ENCODE peak calls at places on chromosomes 12 and 14, in six cellular contexts. U is tibial nerve, G is AG09309, W is GM23248, T is lower leg skin, J is tibial artery. L is an unnamed sample.

GRCh38 chr12:122336015-122336946 is 70.0 kb upstream of the VPS33A start:
- DNase-seq in U (no peak), G (no peak), W (peak), T (no peak), J (no peak), L (no peak)

GRCh38 chr12:104130760-104131159 is 7.2 kb downstream of the NFYB start:
- DNase-seq in U (no peak), G (no peak), W (no peak), T (no peak), J (no peak), L (no peak)

GRCh38 chr12:123388218-123388947 is 4.5 kb downstream of the KMT5A start:
- DNase-seq in U (peak), G (no peak), W (peak), T (peak), J (peak), L (no peak)

GRCh38 chr12:26614217-26614616 is 218.8 kb downstream of the ITPR2 start:
- DNase-seq in U (no peak), G (no peak), W (peak), T (no peak), J (no peak), L (no peak)

GRCh38 chr12:98894412-98895085 is 249.5 kb downstream of the APAF1 start:
- DNase-seq in U (no peak), G (no peak), W (peak), T (no peak), J (no peak), L (no peak)

GRCh38 chr14:49940805-49941421 is 48.0 kb downstream of the ARF6 start:
- DNase-seq in U (no peak), G (peak), W (peak), T (no peak), J (no peak), L (no peak)

GRCh38 chr14:54348001-54348611 is 48.7 kb upstream of the CDKN3 start:
- DNase-seq in U (no peak), G (no peak), W (peak), T (no peak), J (no peak), L (no peak)

GRCh38 chr12:98424726-98425401 is 90.5 kb upstream of the TMPO start:
- DNase-seq in U (peak), G (peak), W (peak), T (no peak), J (no peak), L (peak)

GRCh38 chr12:56172839-56173238 is 14.7 kb downstream of the MYL6 start:
- DNase-seq in U (no peak), G (no peak), W (no peak), T (no peak), J (no peak), L (no peak)

GRCh38 chr12:108547633-108548172 is 13.3 kb downstream of the SART3 start:
- DNase-seq in U (no peak), G (no peak), W (no peak), T (no peak), J (no peak), L (no peak)

GRCh38 chr14:37466623-37467088 is 128.4 kb downstream of the FOXA1 start:
- DNase-seq in U (no peak), G (no peak), W (no peak), T (no peak), J (no peak), L (no peak)

GRCh38 chr12:45852508-45852907 is 123.0 kb downstream of the ARID2 start:
- DNase-seq in U (no peak), G (no peak), W (no peak), T (no peak), J (no peak), L (no peak)

GRCh38 chr14:89465894-89466293 is 48.9 kb upstream of the FOXN3 start:
- DNase-seq in U (no peak), G (no peak), W (no peak), T (no peak), J (no peak), L (no peak)

GRCh38 chr12:127431177-127431576 is 835.8 kb upstream of the TMEM132C start:
- DNase-seq in U (no peak), G (no peak), W (no peak), T (no peak), J (no peak), L (no peak)

GRCh38 chr14:74038015-74038859 is 19.1 kb downstream of the BBOF1 start:
- DNase-seq in U (no peak), G (no peak), W (peak), T (no peak), J (no peak), L (peak)

GRCh38 chr12:27523305-27523641 is 733 bp upstream of the PPFIBP1 start:
- DNase-seq in U (no peak), G (no peak), W (no peak), T (no peak), J (no peak), L (no peak)

GRCh38 chr12:13197526-13198141 is 1.1 kb downstream of the EMP1 start:
- DNase-seq in U (peak), G (no peak), W (peak), T (peak), J (peak), L (no peak)

GRCh38 chr12:113030875-113031525 is 25.5 kb upstream of the DTX1 start:
- DNase-seq in U (no peak), G (peak), W (peak), T (peak), J (no peak), L (peak)

GRCh38 chr14:77036484-77037337 is 8.2 kb upstream of the IRF2BPL start:
- DNase-seq in U (no peak), G (no peak), W (no peak), T (no peak), J (no peak), L (no peak)

GRCh38 chr14:88831285-88831684 is 6.8 kb downstream of the TTC8 start:
- DNase-seq in U (no peak), G (peak), W (peak), T (no peak), J (peak), L (peak)

GRCh38 chr14:31880935-31881334 is 196.2 kb upstream of the ARHGAP5 start:
- DNase-seq in U (no peak), G (peak), W (peak), T (no peak), J (no peak), L (peak)

GRCh38 chr12:30700216-30700900 is 4.7 kb upstream of the IPO8 start:
- DNase-seq in U (no peak), G (no peak), W (no peak), T (no peak), J (no peak), L (no peak)

GRCh38 chr14:105888784-105889665 is 362.6 kb downstream of the TMEM121 start:
- DNase-seq in U (peak), G (no peak), W (no peak), T (no peak), J (peak), L (no peak)

GRCh38 chr14:88191605-88192004 is 131.5 kb downstream of the KCNK10 start:
- DNase-seq in U (no peak), G (no peak), W (no peak), T (no peak), J (no peak), L (no peak)

GRCh38 chr14:58882577-58883018 is 244.8 kb downstream of the DACT1 start:
- DNase-seq in U (no peak), G (peak), W (peak), T (no peak), J (no peak), L (peak)

GRCh38 chr14:29529418-29529817 is 398.2 kb downstream of the PRKD1 start:
- DNase-seq in U (no peak), G (no peak), W (peak), T (no peak), J (no peak), L (no peak)

GRCh38 chr14:55245657-55246268 is 25.5 kb upstream of the FBXO34 start:
- DNase-seq in U (no peak), G (no peak), W (peak), T (no peak), J (no peak), L (peak)

GRCh38 chr14:92651106-92651792 is 97.2 kb downstream of the LGMN start:
- DNase-seq in U (no peak), G (no peak), W (no peak), T (peak), J (peak), L (no peak)

GRCh38 chr14:38257500-38257899 is 1.6 kb upstream of the CLEC14A start:
- DNase-seq in U (no peak), G (no peak), W (peak), T (no peak), J (no peak), L (no peak)

GRCh38 chr12:12266873-12267634 is at the start of gene LRP6:
- DNase-seq in U (peak), G (peak), W (peak), T (peak), J (peak), L (peak)

GRCh38 chr14:38135096-38135495 is 72.6 kb upstream of the SSTR1 start:
- DNase-seq in U (no peak), G (no peak), W (no peak), T (no peak), J (no peak), L (no peak)

GRCh38 chr12:102462803-102463499 is 17.4 kb downstream of the IGF1 start:
- DNase-seq in U (no peak), G (peak), W (peak), T (no peak), J (no peak), L (no peak)

GRCh38 chr12:9776795-9777194 is 16.1 kb upstream of the CD69 start:
- DNase-seq in U (no peak), G (no peak), W (no peak), T (no peak), J (no peak), L (no peak)

GRCh38 chr12:191541-191940 is 22.4 kb downstream of the SLC6A12 start:
- DNase-seq in U (no peak), G (no peak), W (no peak), T (no peak), J (no peak), L (no peak)

GRCh38 chr14:39726563-39726962 is 294.3 kb upstream of the FBXO33 start:
- DNase-seq in U (no peak), G (no peak), W (no peak), T (no peak), J (no peak), L (no peak)

GRCh38 chr12:84719997-84720396 is 192.6 kb downstream of the SLC6A15 start:
- DNase-seq in U (no peak), G (no peak), W (no peak), T (no peak), J (no peak), L (no peak)

DNA sequence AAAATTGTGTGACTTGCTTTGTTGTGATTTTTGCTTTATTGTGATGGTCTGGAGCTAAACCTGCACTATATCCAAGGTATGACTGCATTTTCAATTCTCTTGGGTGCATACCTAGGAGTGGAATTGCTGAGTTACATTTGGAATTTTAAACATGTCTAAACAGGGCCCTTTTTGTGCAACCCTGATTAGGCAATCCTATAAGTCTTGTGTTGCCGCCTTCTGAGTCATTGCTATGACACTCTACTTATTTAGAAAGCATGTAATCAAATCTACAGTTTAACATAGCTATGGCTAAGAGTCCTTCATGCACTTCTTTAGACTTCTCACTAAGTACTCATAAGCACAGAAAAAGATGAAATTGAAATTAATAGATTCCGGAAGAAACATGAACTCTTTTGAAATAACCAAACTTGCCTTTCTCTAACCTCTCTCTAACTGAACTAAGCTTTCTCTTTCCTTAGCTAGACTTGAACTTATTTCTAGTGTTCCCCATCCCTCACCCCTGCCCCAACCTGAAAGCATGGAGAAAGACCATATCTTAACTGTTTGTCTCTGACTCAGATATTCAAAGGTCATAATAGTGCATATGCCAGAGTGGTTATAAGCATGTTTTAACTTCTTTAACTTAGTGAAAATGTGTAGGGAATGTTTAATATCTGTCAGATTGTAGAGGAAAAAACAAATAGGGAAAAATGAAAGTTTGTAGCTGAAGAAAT is 203.0 kb downstream of the SNAPC1 start:
- DNase-seq in U (no peak), G (peak), W (peak), T (no peak), J (no peak), L (peak)
- H3K4me3 ChIP-seq in U (no peak), G (no peak), W (peak), T (no peak), J (no peak), L (no peak)

DNA sequence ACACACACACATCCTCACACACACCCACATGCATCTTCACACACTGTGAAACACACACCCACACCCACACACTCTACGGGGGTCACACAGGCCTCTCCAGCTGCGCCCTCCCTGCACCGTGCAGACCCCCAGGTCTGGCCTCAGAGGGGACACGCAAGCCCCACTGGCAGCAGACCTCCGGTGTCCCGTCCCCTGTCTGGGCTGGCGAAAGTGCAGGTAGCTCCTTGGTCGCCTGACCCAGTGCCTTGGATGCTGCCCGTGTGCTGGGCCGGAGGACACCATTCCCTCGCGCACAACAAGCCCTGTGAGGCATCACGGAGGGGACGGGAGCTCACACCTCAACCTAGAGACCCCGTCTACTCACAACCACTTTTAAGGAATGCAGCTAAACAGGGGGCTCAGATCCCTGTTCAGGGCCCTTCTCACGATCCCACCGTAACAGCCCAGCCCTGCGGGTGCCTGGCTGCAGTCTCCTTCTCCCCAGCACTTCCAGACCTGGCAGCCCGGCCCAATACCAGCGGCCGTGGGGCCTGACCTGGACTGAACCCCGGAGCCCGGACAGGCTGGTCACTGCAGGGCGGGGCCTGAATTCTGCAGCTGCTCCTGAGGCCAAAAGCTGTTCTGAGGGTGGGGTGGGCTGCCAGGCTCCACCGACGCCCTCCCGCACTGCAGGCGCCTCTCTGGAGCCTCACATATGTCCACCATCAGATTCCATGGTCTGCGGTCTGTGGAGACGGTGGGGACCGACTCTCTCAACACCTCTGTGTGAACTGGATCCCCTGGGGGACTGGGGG is 42.1 kb upstream of the FZD10 start:
- DNase-seq in U (no peak), G (no peak), W (no peak), T (no peak), J (no peak), L (no peak)
- H3K4me3 ChIP-seq in U (no peak), G (no peak), W (no peak), T (no peak), J (no peak), L (no peak)

DNA sequence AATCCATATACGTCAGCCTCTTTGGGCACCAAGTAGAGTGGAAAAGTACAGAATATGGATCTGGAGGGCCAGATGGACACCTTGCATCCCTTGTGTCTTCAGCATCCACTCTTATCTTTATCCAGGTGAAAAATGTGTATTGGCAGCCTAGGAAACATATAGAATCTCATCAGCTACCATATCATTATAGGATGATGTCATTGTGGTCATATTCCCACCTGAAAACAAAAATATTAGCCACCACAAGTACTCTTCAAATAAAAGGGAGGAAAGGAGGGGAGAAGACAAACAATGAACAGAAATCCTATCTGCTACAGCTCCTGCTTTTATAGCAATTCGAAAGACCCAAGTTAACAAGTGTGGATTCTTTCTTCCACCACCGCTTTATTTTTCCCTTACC is 13.7 kb upstream of the IL26 start:
- DNase-seq in U (no peak), G (no peak), W (no peak), T (no peak), J (no peak), L (no peak)
- H3K4me3 ChIP-seq in U (no peak), G (no peak), W (peak), T (no peak), J (no peak), L (no peak)

DNA sequence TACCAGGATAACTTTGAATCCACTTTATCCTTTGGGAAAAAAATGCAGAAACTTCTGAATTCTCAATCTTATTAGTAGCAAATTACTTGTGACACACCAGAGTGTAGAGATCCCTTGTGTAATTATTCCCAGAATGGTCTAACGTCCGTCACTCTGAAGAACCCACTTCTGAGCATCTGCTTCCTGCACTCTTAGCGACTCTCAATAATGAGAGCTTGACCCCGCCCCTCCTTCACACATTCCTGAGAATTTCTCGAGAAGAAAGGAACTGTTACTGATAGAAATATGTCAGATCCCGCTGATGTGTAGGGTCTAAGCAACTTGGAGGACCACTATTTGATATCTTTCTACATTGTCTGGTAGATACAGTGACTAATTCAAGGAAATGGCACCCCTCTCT is 218.3 kb upstream of the PDZRN4 start:
- DNase-seq in U (no peak), G (no peak), W (no peak), T (no peak), J (no peak), L (no peak)
- H3K4me3 ChIP-seq in U (no peak), G (no peak), W (no peak), T (no peak), J (no peak), L (no peak)

L was measured in astrocyte of the cerebellum.